ENCODE peak calls at places on chromosomes 2 and 18, in eight cellular contexts. One of them, this sample, is unnamed. For H3K36me3, the result is how much of the 10 kb centered on the place peaks cover.

GRCh38 chr18:24514439-24514838 is 54.0 kb downstream of the HRH4 start:
- DNase-seq in lower lobe of right lung: no peak
- DNase-seq in thoracic aorta: no peak
- DNase-seq in brain microvascular endothelial cell: peak
- DNase-seq in Panc1: peak
- DNase-seq in fibroblast of lung: peak
- DNase-seq in CD8-positive, alpha-beta T cell: no peak
- DNase-seq in left ventricle myocardium inferior: no peak
- DNase-seq in this sample: no peak

GRCh38 chr2:163157891-163158511 is 319.4 kb upstream of the KCNH7 start:
- DNase-seq in Panc1: no peak
- DNase-seq in lower lobe of right lung: no peak
- DNase-seq in brain microvascular endothelial cell: peak
- DNase-seq in CD8-positive, alpha-beta T cell: no peak
- DNase-seq in thoracic aorta: no peak
- DNase-seq in left ventricle myocardium inferior: no peak
- DNase-seq in fibroblast of lung: peak
- DNase-seq in this sample: no peak

GRCh38 chr2:27831279-27832050 is 58.7 kb downstream of the RBKS start:
- DNase-seq in left ventricle myocardium inferior: no peak
- DNase-seq in brain microvascular endothelial cell: no peak
- DNase-seq in CD8-positive, alpha-beta T cell: no peak
- DNase-seq in thoracic aorta: no peak
- DNase-seq in Panc1: no peak
- DNase-seq in fibroblast of lung: peak
- DNase-seq in lower lobe of right lung: no peak
- DNase-seq in this sample: no peak

GRCh38 chr2:145617906-145618305 is 1098.0 kb upstream of the ZEB2 start:
- DNase-seq in CD8-positive, alpha-beta T cell: no peak
- DNase-seq in lower lobe of right lung: no peak
- DNase-seq in Panc1: no peak
- DNase-seq in thoracic aorta: no peak
- DNase-seq in brain microvascular endothelial cell: no peak
- DNase-seq in fibroblast of lung: peak
- DNase-seq in left ventricle myocardium inferior: no peak
- DNase-seq in this sample: no peak

GRCh38 chr18:46481048-46481846 is 175.8 kb downstream of the LOXHD1 start:
- DNase-seq in thoracic aorta: no peak
- DNase-seq in fibroblast of lung: peak
- DNase-seq in CD8-positive, alpha-beta T cell: peak
- DNase-seq in lower lobe of right lung: no peak
- DNase-seq in left ventricle myocardium inferior: peak
- DNase-seq in brain microvascular endothelial cell: peak
- DNase-seq in Panc1: no peak
- DNase-seq in this sample: no peak

GRCh38 chr18:42296192-42296591 is 341.2 kb downstream of the PIK3C3 start:
- DNase-seq in thoracic aorta: no peak
- DNase-seq in CD8-positive, alpha-beta T cell: no peak
- DNase-seq in left ventricle myocardium inferior: no peak
- DNase-seq in Panc1: no peak
- DNase-seq in brain microvascular endothelial cell: no peak
- DNase-seq in fibroblast of lung: no peak
- DNase-seq in lower lobe of right lung: no peak
- DNase-seq in this sample: no peak

GRCh38 chr2:206585335-206585734 is 57.0 kb upstream of the FAM237A start:
- DNase-seq in left ventricle myocardium inferior: no peak
- DNase-seq in lower lobe of right lung: no peak
- DNase-seq in CD8-positive, alpha-beta T cell: no peak
- DNase-seq in Panc1: no peak
- DNase-seq in fibroblast of lung: no peak
- DNase-seq in thoracic aorta: no peak
- DNase-seq in brain microvascular endothelial cell: peak
- DNase-seq in this sample: no peak

GRCh38 chr2:3256157-3256556 is 121.5 kb downstream of the EIPR1 start:
- DNase-seq in fibroblast of lung: no peak
- DNase-seq in brain microvascular endothelial cell: no peak
- DNase-seq in thoracic aorta: no peak
- DNase-seq in CD8-positive, alpha-beta T cell: no peak
- DNase-seq in lower lobe of right lung: no peak
- DNase-seq in Panc1: no peak
- DNase-seq in left ventricle myocardium inferior: no peak
- DNase-seq in this sample: no peak

GRCh38 chr2:17171446-17172049 is 346.7 kb downstream of the RAD51AP2 start:
- DNase-seq in CD8-positive, alpha-beta T cell: no peak
- DNase-seq in Panc1: peak
- DNase-seq in fibroblast of lung: peak
- DNase-seq in brain microvascular endothelial cell: peak
- DNase-seq in left ventricle myocardium inferior: no peak
- DNase-seq in thoracic aorta: no peak
- DNase-seq in lower lobe of right lung: no peak
- DNase-seq in this sample: no peak

GRCh38 chr2:127659408-127660290 is 13.7 kb downstream of the GPR17 start:
- DNase-seq in thoracic aorta: no peak
- DNase-seq in CD8-positive, alpha-beta T cell: no peak
- DNase-seq in Panc1: no peak
- DNase-seq in lower lobe of right lung: peak
- DNase-seq in left ventricle myocardium inferior: peak
- DNase-seq in brain microvascular endothelial cell: no peak
- DNase-seq in fibroblast of lung: no peak
- DNase-seq in this sample: peak

GRCh38 chr18:79583426-79583825 is 96.2 kb upstream of the CTDP1 start:
- DNase-seq in lower lobe of right lung: peak
- DNase-seq in CD8-positive, alpha-beta T cell: no peak
- DNase-seq in left ventricle myocardium inferior: no peak
- DNase-seq in thoracic aorta: no peak
- DNase-seq in brain microvascular endothelial cell: no peak
- DNase-seq in fibroblast of lung: no peak
- DNase-seq in Panc1: no peak
- DNase-seq in this sample: peak

GRCh38 chr2:220586980-220587549 is 959.6 kb downstream of the SLC4A3 start:
- DNase-seq in lower lobe of right lung: no peak
- DNase-seq in CD8-positive, alpha-beta T cell: no peak
- DNase-seq in thoracic aorta: no peak
- DNase-seq in brain microvascular endothelial cell: no peak
- DNase-seq in left ventricle myocardium inferior: no peak
- DNase-seq in Panc1: no peak
- DNase-seq in fibroblast of lung: peak
- DNase-seq in this sample: no peak

GRCh38 chr18:7812431-7813063 is 245.4 kb downstream of the PTPRM start:
- DNase-seq in thoracic aorta: no peak
- DNase-seq in Panc1: no peak
- DNase-seq in brain microvascular endothelial cell: peak
- DNase-seq in fibroblast of lung: peak
- DNase-seq in CD8-positive, alpha-beta T cell: no peak
- DNase-seq in lower lobe of right lung: no peak
- DNase-seq in left ventricle myocardium inferior: no peak
- DNase-seq in this sample: no peak

GRCh38 chr2:119606674-119607073 is 62.4 kb downstream of the CFAP221 start:
- DNase-seq in CD8-positive, alpha-beta T cell: no peak
- DNase-seq in fibroblast of lung: no peak
- DNase-seq in thoracic aorta: no peak
- DNase-seq in left ventricle myocardium inferior: no peak
- DNase-seq in Panc1: no peak
- DNase-seq in brain microvascular endothelial cell: no peak
- DNase-seq in lower lobe of right lung: no peak
- DNase-seq in this sample: no peak

GRCh38 chr2:69223759-69224494 is 163.1 kb downstream of the GFPT1 start:
- DNase-seq in left ventricle myocardium inferior: no peak
- DNase-seq in thoracic aorta: no peak
- DNase-seq in fibroblast of lung: no peak
- DNase-seq in lower lobe of right lung: no peak
- DNase-seq in Panc1: no peak
- DNase-seq in brain microvascular endothelial cell: no peak
- DNase-seq in CD8-positive, alpha-beta T cell: no peak
- DNase-seq in this sample: no peak

GRCh38 chr2:69226886-69227285 is 160.1 kb downstream of the GFPT1 start:
- DNase-seq in Panc1: no peak
- DNase-seq in thoracic aorta: no peak
- DNase-seq in CD8-positive, alpha-beta T cell: no peak
- DNase-seq in fibroblast of lung: no peak
- DNase-seq in brain microvascular endothelial cell: no peak
- DNase-seq in lower lobe of right lung: no peak
- DNase-seq in left ventricle myocardium inferior: no peak
- DNase-seq in this sample: no peak

GRCh38 chr2:69224495-69224803 is 162.6 kb downstream of the GFPT1 start:
- DNase-seq in fibroblast of lung: no peak
- DNase-seq in CD8-positive, alpha-beta T cell: no peak
- DNase-seq in lower lobe of right lung: no peak
- DNase-seq in thoracic aorta: no peak
- DNase-seq in brain microvascular endothelial cell: no peak
- DNase-seq in Panc1: no peak
- DNase-seq in left ventricle myocardium inferior: no peak
- DNase-seq in this sample: no peak

GRCh38 chr2:69227717-69228116 is 159.3 kb downstream of the GFPT1 start:
- DNase-seq in left ventricle myocardium inferior: no peak
- DNase-seq in CD8-positive, alpha-beta T cell: no peak
- DNase-seq in brain microvascular endothelial cell: no peak
- DNase-seq in lower lobe of right lung: no peak
- DNase-seq in fibroblast of lung: no peak
- DNase-seq in thoracic aorta: no peak
- DNase-seq in Panc1: no peak
- DNase-seq in this sample: no peak

DNA sequence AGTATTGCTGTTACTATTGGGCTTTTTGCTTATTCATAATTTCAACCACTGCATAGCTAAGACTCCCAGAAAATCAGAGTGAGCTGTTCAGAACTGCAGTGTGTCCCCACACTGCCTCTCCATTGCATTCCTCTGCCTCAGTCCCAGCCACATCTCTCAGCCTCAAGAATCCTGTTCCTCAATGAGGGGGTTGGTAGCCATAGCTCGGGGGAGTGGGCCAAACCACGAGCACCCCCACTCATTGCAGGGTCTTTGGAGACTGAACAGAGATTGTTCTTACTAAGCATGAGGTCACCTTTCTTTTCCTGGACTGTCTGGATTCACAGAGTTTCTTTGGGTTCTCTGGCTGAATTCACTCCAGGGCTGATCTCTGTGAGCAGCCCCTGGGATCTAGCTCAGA is 161.1 kb downstream of the GFPT1 start:
- DNase-seq in left ventricle myocardium inferior: no peak
- DNase-seq in brain microvascular endothelial cell: peak
- DNase-seq in lower lobe of right lung: no peak
- DNase-seq in thoracic aorta: no peak
- DNase-seq in CD8-positive, alpha-beta T cell: no peak
- DNase-seq in Panc1: no peak
- DNase-seq in fibroblast of lung: no peak
- DNase-seq in this sample: no peak
- H3K36me3 ChIP-seq in left ventricle myocardium inferior: under half
- H3K36me3 ChIP-seq in brain microvascular endothelial cell: under half
- H3K36me3 ChIP-seq in lower lobe of right lung: under half
- H3K36me3 ChIP-seq in thoracic aorta: under half
- H3K36me3 ChIP-seq in CD8-positive, alpha-beta T cell: under half
- H3K36me3 ChIP-seq in Panc1: under half
- H3K36me3 ChIP-seq in fibroblast of lung: under half
- H3K36me3 ChIP-seq in this sample: under half

GRCh38 chr18:12411456-12411855 is 3.7 kb downstream of the PRELID3A start:
- DNase-seq in left ventricle myocardium inferior: no peak
- DNase-seq in fibroblast of lung: no peak
- DNase-seq in thoracic aorta: no peak
- DNase-seq in brain microvascular endothelial cell: no peak
- DNase-seq in Panc1: no peak
- DNase-seq in lower lobe of right lung: no peak
- DNase-seq in CD8-positive, alpha-beta T cell: no peak
- DNase-seq in this sample: no peak
- H3K27ac ChIP-seq in left ventricle myocardium inferior: no peak
- H3K27ac ChIP-seq in fibroblast of lung: no peak
- H3K27ac ChIP-seq in thoracic aorta: no peak
- H3K27ac ChIP-seq in brain microvascular endothelial cell: no peak
- H3K27ac ChIP-seq in Panc1: no peak
- H3K27ac ChIP-seq in lower lobe of right lung: no peak
- H3K27ac ChIP-seq in CD8-positive, alpha-beta T cell: no peak
- H3K27ac ChIP-seq in this sample: no peak

DNA sequence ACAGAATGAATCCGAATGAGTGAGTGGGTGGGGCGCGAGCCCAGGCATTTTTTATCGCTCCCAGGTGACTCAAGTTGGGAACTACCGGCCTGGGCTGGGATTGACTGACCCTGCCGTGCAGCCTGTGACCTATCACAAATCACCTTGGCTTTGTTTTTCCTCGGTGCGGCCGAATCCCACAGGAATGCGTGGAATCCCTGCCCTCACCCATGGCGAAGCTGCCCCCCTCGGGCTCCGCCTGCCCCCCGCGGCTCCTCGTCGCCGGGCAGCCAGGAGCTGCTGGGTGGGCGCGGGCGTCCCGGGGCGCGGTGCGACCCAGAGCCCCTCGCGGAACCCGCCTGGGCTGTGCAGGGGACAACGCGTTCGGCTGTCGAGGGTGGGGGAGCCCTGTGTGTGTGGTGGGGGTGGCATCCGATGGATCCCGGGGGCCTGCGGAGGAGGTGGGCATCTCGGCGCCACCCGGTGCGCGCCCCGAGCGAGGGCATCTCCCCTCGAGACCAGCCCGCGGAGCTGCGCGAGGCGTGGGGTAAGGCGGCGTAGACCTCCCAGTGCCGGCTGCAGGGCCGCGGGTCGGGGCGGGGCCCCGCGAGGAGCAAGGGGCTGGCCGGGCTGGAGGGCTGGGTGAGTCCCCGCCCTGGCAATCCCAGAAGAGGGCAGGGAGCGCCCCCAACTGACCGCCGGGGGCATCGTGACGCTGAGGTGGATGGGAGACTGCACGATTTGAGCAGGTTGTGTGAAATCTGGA is 16.5 kb downstream of the B3GNT7 start:
- DNase-seq in CD8-positive, alpha-beta T cell: peak
- DNase-seq in brain microvascular endothelial cell: peak
- DNase-seq in lower lobe of right lung: peak
- DNase-seq in Panc1: peak
- DNase-seq in fibroblast of lung: peak
- DNase-seq in thoracic aorta: peak
- DNase-seq in left ventricle myocardium inferior: peak
- DNase-seq in this sample: peak
- H3K4me3 ChIP-seq in CD8-positive, alpha-beta T cell: peak
- H3K4me3 ChIP-seq in brain microvascular endothelial cell: peak
- H3K4me3 ChIP-seq in lower lobe of right lung: peak
- H3K4me3 ChIP-seq in Panc1: peak
- H3K4me3 ChIP-seq in fibroblast of lung: peak
- H3K4me3 ChIP-seq in thoracic aorta: peak
- H3K4me3 ChIP-seq in left ventricle myocardium inferior: peak
- H3K4me3 ChIP-seq in this sample: peak

GRCh38 chr2:200847268-200847667 is 17.2 kb downstream of the CLK1 start:
- DNase-seq in left ventricle myocardium inferior: no peak
- DNase-seq in CD8-positive, alpha-beta T cell: no peak
- DNase-seq in fibroblast of lung: no peak
- DNase-seq in lower lobe of right lung: no peak
- DNase-seq in thoracic aorta: no peak
- DNase-seq in brain microvascular endothelial cell: no peak
- DNase-seq in Panc1: no peak
- DNase-seq in this sample: no peak

GRCh38 chr2:200852605-200853004 is 11.9 kb downstream of the CLK1 start:
- DNase-seq in Panc1: no peak
- DNase-seq in fibroblast of lung: no peak
- DNase-seq in CD8-positive, alpha-beta T cell: no peak
- DNase-seq in lower lobe of right lung: no peak
- DNase-seq in left ventricle myocardium inferior: no peak
- DNase-seq in brain microvascular endothelial cell: no peak
- DNase-seq in thoracic aorta: no peak
- DNase-seq in this sample: no peak

GRCh38 chr2:200850512-200851256 is 13.8 kb downstream of the CLK1 start:
- DNase-seq in left ventricle myocardium inferior: no peak
- DNase-seq in fibroblast of lung: no peak
- DNase-seq in brain microvascular endothelial cell: no peak
- DNase-seq in lower lobe of right lung: no peak
- DNase-seq in CD8-positive, alpha-beta T cell: no peak
- DNase-seq in Panc1: no peak
- DNase-seq in thoracic aorta: no peak
- DNase-seq in this sample: no peak

GRCh38 chr2:200847939-200848338 is 16.5 kb downstream of the CLK1 start:
- DNase-seq in brain microvascular endothelial cell: no peak
- DNase-seq in Panc1: no peak
- DNase-seq in left ventricle myocardium inferior: no peak
- DNase-seq in CD8-positive, alpha-beta T cell: no peak
- DNase-seq in thoracic aorta: no peak
- DNase-seq in fibroblast of lung: no peak
- DNase-seq in lower lobe of right lung: no peak
- DNase-seq in this sample: no peak

GRCh38 chr2:200851398-200852248 is 12.8 kb downstream of the CLK1 start:
- DNase-seq in CD8-positive, alpha-beta T cell: no peak
- DNase-seq in brain microvascular endothelial cell: no peak
- DNase-seq in fibroblast of lung: no peak
- DNase-seq in lower lobe of right lung: no peak
- DNase-seq in Panc1: no peak
- DNase-seq in left ventricle myocardium inferior: no peak
- DNase-seq in thoracic aorta: no peak
- DNase-seq in this sample: no peak
- H3K36me3 ChIP-seq in CD8-positive, alpha-beta T cell: half or more
- H3K36me3 ChIP-seq in brain microvascular endothelial cell: half or more
- H3K36me3 ChIP-seq in fibroblast of lung: under half
- H3K36me3 ChIP-seq in lower lobe of right lung: half or more
- H3K36me3 ChIP-seq in Panc1: under half
- H3K36me3 ChIP-seq in left ventricle myocardium inferior: half or more
- H3K36me3 ChIP-seq in thoracic aorta: half or more
- H3K36me3 ChIP-seq in this sample: half or more

This sample was measured in tibial artery.